ENCODE peak calls at places on chromosomes 4 and X, in seven cellular contexts. One of them, this sample, is unnamed.

GRCh38 chr4:107734120-107734519 is 14.1 kb upstream of the PAPSS1 start:
- DNase-seq in HEK293T: peak
- DNase-seq in WTC11: peak
- DNase-seq in chondrocyte: no peak
- DNase-seq in T-helper 2 cell: no peak
- DNase-seq in ovary: no peak
- DNase-seq in astrocyte: no peak
- DNase-seq in this sample: no peak

GRCh38 chrX:11533211-11533651 is 132.5 kb downstream of the ARHGAP6 start:
- DNase-seq in HEK293T: peak
- DNase-seq in WTC11: no peak
- DNase-seq in chondrocyte: no peak
- DNase-seq in T-helper 2 cell: no peak
- DNase-seq in ovary: no peak
- DNase-seq in astrocyte: peak
- DNase-seq in this sample: no peak

GRCh38 chr4:6747690-6748068 is 31.7 kb downstream of the BLOC1S4 start:
- DNase-seq in HEK293T: no peak
- DNase-seq in WTC11: no peak
- DNase-seq in chondrocyte: no peak
- DNase-seq in T-helper 2 cell: no peak
- DNase-seq in ovary: no peak
- DNase-seq in astrocyte: no peak
- DNase-seq in this sample: no peak

GRCh38 chr4:122968227-122968812 is 45.9 kb upstream of the NUDT6 start:
- DNase-seq in HEK293T: no peak
- DNase-seq in WTC11: no peak
- DNase-seq in chondrocyte: no peak
- DNase-seq in T-helper 2 cell: no peak
- DNase-seq in ovary: no peak
- DNase-seq in astrocyte: no peak
- DNase-seq in this sample: no peak

GRCh38 chr4:164847016-164847415 is 30.0 kb upstream of the APELA start:
- DNase-seq in HEK293T: no peak
- DNase-seq in WTC11: no peak
- DNase-seq in chondrocyte: no peak
- DNase-seq in T-helper 2 cell: no peak
- DNase-seq in ovary: no peak
- DNase-seq in astrocyte: no peak
- DNase-seq in this sample: no peak

GRCh38 chrX:48937065-48937907 is 18.5 kb upstream of the PIM2 start:
- DNase-seq in HEK293T: no peak
- DNase-seq in WTC11: peak
- DNase-seq in chondrocyte: no peak
- DNase-seq in T-helper 2 cell: peak
- DNase-seq in ovary: no peak
- DNase-seq in astrocyte: peak
- DNase-seq in this sample: no peak

GRCh38 chr4:176191974-176192373 is 3.4 kb downstream of the SPATA4 start:
- DNase-seq in HEK293T: no peak
- DNase-seq in WTC11: no peak
- DNase-seq in chondrocyte: no peak
- DNase-seq in T-helper 2 cell: no peak
- DNase-seq in ovary: no peak
- DNase-seq in astrocyte: peak
- DNase-seq in this sample: no peak

GRCh38 chr4:110275871-110276270 is 77.5 kb upstream of the ELOVL6 start:
- DNase-seq in HEK293T: no peak
- DNase-seq in WTC11: no peak
- DNase-seq in chondrocyte: no peak
- DNase-seq in T-helper 2 cell: no peak
- DNase-seq in ovary: no peak
- DNase-seq in astrocyte: peak
- DNase-seq in this sample: no peak

GRCh38 chr4:7384003-7384928 is 50.5 kb downstream of the PSAPL1 start:
- DNase-seq in HEK293T: no peak
- DNase-seq in WTC11: no peak
- DNase-seq in chondrocyte: peak
- DNase-seq in T-helper 2 cell: no peak
- DNase-seq in ovary: peak
- DNase-seq in astrocyte: no peak
- DNase-seq in this sample: peak

GRCh38 chrX:12771445-12772069 is 19.7 kb upstream of the PRPS2 start:
- DNase-seq in HEK293T: peak
- DNase-seq in WTC11: peak
- DNase-seq in chondrocyte: no peak
- DNase-seq in T-helper 2 cell: peak
- DNase-seq in ovary: no peak
- DNase-seq in astrocyte: no peak
- DNase-seq in this sample: no peak